ENCODE peak calls at places on chromosomes 13 and 19, in nine cellular contexts. N, Z, G, O, R, A, F, S and E are unnamed samples.

GRCh38 chr19:7968008-7968795 is 24.7 kb upstream of the TIMM44 start:
- DNase-seq in S (no peak), R (no peak), Z (no peak), N (no peak), F (no peak), G (no peak), A (no peak), O (no peak), E (no peak)

GRCh38 chr13:110467516-110467915 is 94.0 kb downstream of the RAB20 start:
- DNase-seq in F (no peak), Z (no peak), R (no peak), A (no peak), N (no peak), G (no peak), S (no peak), O (no peak), E (no peak)

GRCh38 chr13:109093988-109094387 is 464.6 kb downstream of the MYO16 start:
- DNase-seq in A (no peak), Z (no peak), S (no peak), F (no peak), G (no peak), R (no peak), O (peak; percentile 9), N (no peak), E (no peak)

GRCh38 chr13:98470920-98471319 is 106.0 kb downstream of the STK24 start:
- DNase-seq in S (no peak), Z (no peak), N (no peak), A (no peak), G (no peak), R (no peak), O (no peak), F (no peak), E (no peak)

GRCh38 chr19:38429055-38429810 is 3.2 kb upstream of the RASGRP4 start:
- DNase-seq in S (no peak), N (no peak), O (no peak), G (no peak), Z (no peak), A (no peak), F (no peak), R (no peak), E (no peak)

GRCh38 chr13:26502826-26503225 is 54.7 kb upstream of the WASF3 start:
- DNase-seq in S (no peak), O (no peak), G (no peak), R (no peak), A (no peak), F (peak; percentile 40), N (no peak), Z (no peak), E (no peak)

GRCh38 chr19:43779147-43779819 is 1.5 kb downstream of the KCNN4 start:
- DNase-seq in A (no peak), F (no peak), O (peak; percentile 42), Z (peak; percentile 82), G (no peak), R (no peak), S (peak; percentile 68), N (peak; percentile 85), E (no peak)

GRCh38 chr13:73304442-73304841 is 245.6 kb downstream of the KLF5 start:
- DNase-seq in O (no peak), G (no peak), A (no peak), N (no peak), R (no peak), Z (no peak), S (no peak), F (no peak), E (no peak)

GRCh38 chr19:35045667-35046300 is 4.3 kb downstream of the HPN start:
- DNase-seq in A (no peak), G (no peak), Z (no peak), F (no peak), N (no peak), O (peak; percentile 62), R (no peak), S (no peak), E (no peak)

GRCh38 chr19:16216744-16217670 is 19.3 kb downstream of the AP1M1 start:
- DNase-seq in R (no peak), N (peak; percentile 42), F (no peak), Z (no peak), O (no peak), G (no peak), A (no peak), S (no peak), E (peak; percentile 82)

GRCh38 chr13:107867701-107868661 is 347.4 kb downstream of the LIG4 start:
- DNase-seq in O (no peak), G (no peak), R (no peak), S (peak; percentile 35), A (no peak), Z (no peak), F (no peak), N (peak; percentile 85), E (no peak)

GRCh38 chr13:75934889-75935288 is 298.8 kb downstream of the LMO7 start:
- DNase-seq in G (no peak), N (no peak), R (no peak), O (no peak), A (no peak), S (no peak), F (no peak), Z (no peak), E (no peak)

GRCh38 chr19:28290963-28291657 is 921.8 kb downstream of the UQCRFS1 start:
- DNase-seq in G (no peak), O (no peak), A (no peak), S (no peak), Z (no peak), F (no peak), N (no peak), R (no peak), E (no peak)

GRCh38 chr13:67175836-67176235 is 54.3 kb downstream of the PCDH9 start:
- DNase-seq in R (no peak), Z (no peak), G (no peak), S (no peak), A (no peak), O (no peak), N (no peak), F (no peak), E (no peak)
- H3K4me3 ChIP-seq in R (no peak overlapping the region), Z (no peak overlapping the region), G (no peak overlapping the region), S (no peak overlapping the region), A (no peak overlapping the region), O (no peak overlapping the region), N (no peak overlapping the region), F (no peak overlapping the region), E (no peak overlapping the region)

GRCh38 chr19:48064509-48064908 is 20.6 kb upstream of the CABP5 start:
- DNase-seq in O (no peak), R (no peak), N (no peak), S (no peak), A (no peak), Z (no peak), F (no peak), G (no peak), E (no peak)

DNA sequence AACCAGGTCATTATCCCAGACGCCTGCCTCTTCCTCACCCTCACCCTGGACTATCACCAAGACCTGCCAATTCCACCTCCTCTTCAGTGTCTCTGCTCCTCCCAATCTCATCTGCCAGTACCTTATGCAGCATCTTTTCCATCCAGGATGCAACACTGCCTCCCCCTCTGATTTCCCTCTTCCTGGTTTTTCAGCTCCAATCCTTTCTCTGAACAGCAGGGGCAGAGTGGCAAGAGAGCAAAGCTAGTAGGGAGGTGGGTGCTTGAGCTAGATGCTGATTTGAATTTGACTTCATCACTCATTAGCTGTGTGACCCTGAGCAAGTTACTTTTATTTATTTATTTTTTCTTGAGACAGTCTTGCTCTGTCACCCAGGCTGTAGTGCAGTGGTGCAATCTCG is 25.6 kb upstream of the CABP5 start:
- DNase-seq in F (no peak), O (no peak), R (no peak), N (no peak), Z (no peak), S (no peak), G (no peak), A (no peak), E (no peak)
- TF ChIP-seq CTCF in F (no peak), O (peak; percentile 12), R (no peak), N (no peak), Z (no peak), S (no peak), G (no peak), A (no peak), E (no peak)

GRCh38 chr13:33213797-33214196 is 71.8 kb downstream of the STARD13 start:
- DNase-seq in R (no peak), O (no peak), G (no peak), N (no peak), S (peak; percentile 32), Z (no peak), A (no peak), F (no peak), E (no peak)
- TF ChIP-seq POLR2A in R (no peak), O (no peak), G (no peak), N (no peak), S (no peak), Z (no peak), A (no peak), F (no peak), E (no peak)

GRCh38 chr19:46132508-46133100 is 8.1 kb upstream of the IGFL3 start:
- DNase-seq in G (no peak), F (no peak), Z (no peak), A (no peak), S (no peak), N (no peak), R (no peak), O (no peak), E (no peak)
- H3K4me3 ChIP-seq in G (no peak overlapping the region), F (no peak overlapping the region), Z (no peak overlapping the region), A (no peak overlapping the region), S (no peak overlapping the region), N (no peak overlapping the region), R (peak overlapping the region; percentile 1), O (no peak overlapping the region), E (no peak overlapping the region)

GRCh38 chr19:40392894-40393517 is 3.0 kb upstream of the HIPK4 start:
- DNase-seq in A (no peak), N (no peak), S (peak; percentile 53), O (no peak), R (no peak), G (no peak), Z (peak; percentile 52), F (no peak), E (no peak)
- TF ChIP-seq CTCF in A (no peak), N (peak; percentile 47), S (no peak), O (no peak), R (no peak), G (peak; percentile 17), Z (peak; percentile 11), F (no peak), E (no peak)

DNA sequence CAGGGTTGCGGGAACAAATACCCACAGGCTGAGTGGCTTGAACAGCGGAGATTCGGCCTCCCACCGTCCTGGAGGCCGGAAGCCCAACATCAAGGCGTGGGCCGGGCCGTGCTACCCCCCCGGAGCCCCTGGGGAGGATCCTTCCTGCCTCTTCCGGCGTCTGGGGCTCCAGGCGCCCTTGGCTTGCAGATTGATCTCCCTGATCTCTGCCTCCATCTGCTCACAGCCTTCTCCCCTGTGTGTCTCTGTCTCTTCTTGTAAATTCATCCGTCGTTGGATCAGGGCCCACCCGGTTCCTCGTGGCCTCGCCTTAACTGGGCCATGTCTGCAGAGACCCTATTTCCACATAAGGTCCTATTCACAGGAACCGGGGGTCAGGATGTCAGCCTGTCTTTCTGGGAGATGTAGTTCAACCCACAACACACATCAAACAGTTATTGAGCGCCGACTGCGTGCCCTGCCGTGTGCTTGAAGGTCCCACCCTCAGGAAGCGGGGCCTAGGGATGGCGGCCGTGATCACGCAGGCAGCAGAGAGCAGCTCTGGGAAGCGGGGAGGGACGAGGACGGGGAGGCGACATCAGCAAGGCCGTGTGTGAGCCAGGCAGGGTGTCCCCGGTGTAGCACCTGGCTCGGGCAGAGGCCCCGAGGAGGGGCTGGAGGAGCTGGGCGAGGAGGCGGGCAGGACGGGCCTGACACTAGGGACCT is 21.3 kb downstream of the HCN2 start:
- DNase-seq in F (peak; percentile 73), A (no peak), G (no peak), R (no peak), S (peak; percentile 38), Z (peak; percentile 54), N (peak; percentile 84), O (peak; percentile 93), E (no peak)
- TF ChIP-seq POLR2A in F (no peak), A (no peak), G (no peak), R (no peak), S (no peak), Z (no peak), N (no peak), O (no peak), E (no peak)